ENCODE peak calls at places on chromosomes 11 and 22, in eight cellular contexts. V is IMR-90; F is lower leg skin; P is lung; M is esophagus squamous epithelium; R is A549; C is CD8-positive, alpha-beta T cell; Q is uterus. J is an unnamed sample.

GRCh38 chr11:43269229-43269928 is 42.4 kb upstream of the API5 start:
- DNase-seq in C (no peak), Q (no peak), M (no peak), R (no peak), P (no peak), V (no peak), F (no peak), J (no peak)

GRCh38 chr11:66365166-66365565 is 6.4 kb downstream of the SLC29A2 start:
- DNase-seq in P (no peak), F (no peak), R (no peak), M (no peak), C (no peak), Q (no peak), V (no peak), J (no peak)

GRCh38 chr22:40405178-40406062 is 35.0 kb downstream of the SGSM3 start:
- DNase-seq in V (no peak), C (no peak), Q (no peak), M (no peak), R (no peak), F (no peak), P (no peak), J (no peak)

GRCh38 chr11:124538019-124538418 is 5.4 kb downstream of the OR8B12 start:
- DNase-seq in M (no peak), F (no peak), P (no peak), R (no peak), V (peak), Q (no peak), C (no peak), J (peak)

GRCh38 chr22:27454807-27455450 is 346.6 kb downstream of the MN1 start:
- DNase-seq in M (no peak), F (no peak), C (no peak), R (no peak), V (no peak), Q (no peak), P (no peak), J (no peak)

GRCh38 chr22:29480512-29481264 is 670 bp downstream of the NEFH start:
- DNase-seq in R (no peak), V (peak), C (no peak), F (no peak), M (no peak), P (no peak), Q (no peak), J (peak)

GRCh38 chr11:86197448-86197847 is 47.1 kb upstream of the EED start:
- DNase-seq in R (no peak), F (no peak), V (peak), C (no peak), M (no peak), Q (no peak), P (no peak), J (no peak)

GRCh38 chr22:45290410-45290936 is 5.7 kb downstream of the UPK3A start:
- DNase-seq in F (peak), C (no peak), R (no peak), P (no peak), V (peak), Q (no peak), M (no peak), J (peak)

GRCh38 chr11:8098361-8098760 is 17.4 kb downstream of the TUB start:
- DNase-seq in M (no peak), P (no peak), C (no peak), R (no peak), F (peak), V (peak), Q (no peak), J (peak)

GRCh38 chr11:58629857-58630256 is 7.4 kb downstream of the CNTF start:
- DNase-seq in F (no peak), P (no peak), R (peak), C (no peak), M (no peak), V (peak), Q (no peak), J (peak)

GRCh38 chr11:86800076-86800955 is at the start of gene PRSS23:
- DNase-seq in M (no peak), Q (peak), P (peak), F (no peak), V (peak), R (peak), C (no peak), J (peak)

GRCh38 chr11:44983786-44984185 is 33.1 kb upstream of the TP53I11 start:
- DNase-seq in P (no peak), R (no peak), M (no peak), F (no peak), V (no peak), C (no peak), Q (no peak), J (no peak)

GRCh38 chr11:128590587-128590986 is 3.2 kb upstream of the ETS1 start:
- DNase-seq in R (no peak), P (no peak), F (no peak), C (no peak), M (no peak), Q (no peak), V (no peak), J (no peak)

GRCh38 chr22:49632199-49633009 is 195.3 kb downstream of the BRD1 start:
- DNase-seq in F (no peak), C (no peak), M (no peak), R (peak), P (peak), V (peak), Q (no peak), J (peak)

GRCh38 chr11:925158-925495 is 543 bp upstream of the AP2A2 start:
- DNase-seq in F (no peak), M (no peak), C (no peak), P (no peak), R (no peak), V (no peak), Q (peak), J (no peak)
- H3K4me3 ChIP-seq in F (peak), M (peak), C (peak), P (peak), R (peak), V (peak), Q (peak), J (peak)

GRCh38 chr11:103257360-103257759 is 148.1 kb downstream of the DYNC2H1 start:
- DNase-seq in C (no peak), R (peak), F (no peak), Q (no peak), V (peak), P (no peak), M (no peak), J (no peak)
- TF ChIP-seq CTCF in C (no peak), R (peak), F (no peak), Q (no peak), V (peak), P (no peak), M (no peak), J (peak)

GRCh38 chr11:62433141-62433543 is 14.3 kb downstream of the SCGB1A1 start:
- DNase-seq in M (no peak), C (no peak), P (no peak), R (no peak), V (no peak), F (no peak), Q (no peak), J (peak)
- H3K4me3 ChIP-seq in M (no peak), C (no peak), P (no peak), R (no peak), V (no peak), F (no peak), Q (no peak), J (no peak)

GRCh38 chr11:10808553-10809372 is at the start of gene EIF4G2:
- DNase-seq in Q (peak), R (peak), P (peak), F (peak), C (peak), V (peak), M (peak), J (peak)
- TF ChIP-seq CTCF in Q (no peak), R (no peak), P (no peak), F (no peak), C (no peak), V (no peak), M (no peak), J (no peak)

GRCh38 chr11:63917685-63918523 is 940 bp upstream of the RCOR2 start:
- DNase-seq in P (no peak), M (no peak), F (no peak), C (no peak), V (no peak), Q (peak), R (peak), J (peak)

GRCh38 chr11:63919267-63920125 is 2.5 kb upstream of the RCOR2 start:
- DNase-seq in C (no peak), Q (no peak), M (no peak), F (no peak), R (no peak), V (no peak), P (no peak), J (peak)

GRCh38 chr11:63918576-63919171 is 1.7 kb upstream of the RCOR2 start:
- DNase-seq in R (no peak), P (no peak), F (no peak), V (no peak), Q (no peak), C (no peak), M (no peak), J (no peak)

GRCh38 chr11:63920870-63921417 is 4.0 kb upstream of the RCOR2 start:
- DNase-seq in V (no peak), P (no peak), C (no peak), F (no peak), Q (no peak), R (no peak), M (no peak), J (no peak)

GRCh38 chr11:63920126-63920869 is 3.3 kb upstream of the RCOR2 start:
- DNase-seq in M (no peak), C (no peak), V (no peak), R (no peak), Q (no peak), F (no peak), P (peak), J (no peak)
- H3K4me3 ChIP-seq in M (no peak), C (no peak), V (no peak), R (no peak), Q (no peak), F (no peak), P (no peak), J (no peak)

DNA sequence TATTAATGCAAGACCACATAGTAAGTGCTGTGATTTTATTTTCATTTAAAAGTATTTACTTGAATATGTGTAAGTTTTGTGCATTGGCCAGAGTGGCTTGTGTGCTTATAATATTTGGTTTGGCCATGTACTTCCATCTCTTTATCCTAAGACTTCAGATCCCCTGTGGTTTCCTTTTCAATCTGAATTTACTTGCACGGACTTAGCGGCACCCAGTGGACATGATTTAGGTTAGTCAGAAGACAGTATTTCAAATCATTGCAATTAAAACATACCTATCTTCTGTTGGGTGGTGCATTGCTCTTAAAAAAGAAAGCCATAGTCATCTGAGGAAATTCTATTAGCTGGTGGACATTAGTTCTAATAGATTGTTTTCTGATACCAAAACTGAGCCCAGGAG is 30.7 kb downstream of the PIWIL4 start:
- DNase-seq in Q (no peak), R (no peak), C (no peak), V (peak), M (no peak), F (no peak), P (no peak), J (peak)
- TF ChIP-seq CTCF in Q (peak), R (peak), C (no peak), V (no peak), M (no peak), F (no peak), P (no peak), J (no peak)

DNA sequence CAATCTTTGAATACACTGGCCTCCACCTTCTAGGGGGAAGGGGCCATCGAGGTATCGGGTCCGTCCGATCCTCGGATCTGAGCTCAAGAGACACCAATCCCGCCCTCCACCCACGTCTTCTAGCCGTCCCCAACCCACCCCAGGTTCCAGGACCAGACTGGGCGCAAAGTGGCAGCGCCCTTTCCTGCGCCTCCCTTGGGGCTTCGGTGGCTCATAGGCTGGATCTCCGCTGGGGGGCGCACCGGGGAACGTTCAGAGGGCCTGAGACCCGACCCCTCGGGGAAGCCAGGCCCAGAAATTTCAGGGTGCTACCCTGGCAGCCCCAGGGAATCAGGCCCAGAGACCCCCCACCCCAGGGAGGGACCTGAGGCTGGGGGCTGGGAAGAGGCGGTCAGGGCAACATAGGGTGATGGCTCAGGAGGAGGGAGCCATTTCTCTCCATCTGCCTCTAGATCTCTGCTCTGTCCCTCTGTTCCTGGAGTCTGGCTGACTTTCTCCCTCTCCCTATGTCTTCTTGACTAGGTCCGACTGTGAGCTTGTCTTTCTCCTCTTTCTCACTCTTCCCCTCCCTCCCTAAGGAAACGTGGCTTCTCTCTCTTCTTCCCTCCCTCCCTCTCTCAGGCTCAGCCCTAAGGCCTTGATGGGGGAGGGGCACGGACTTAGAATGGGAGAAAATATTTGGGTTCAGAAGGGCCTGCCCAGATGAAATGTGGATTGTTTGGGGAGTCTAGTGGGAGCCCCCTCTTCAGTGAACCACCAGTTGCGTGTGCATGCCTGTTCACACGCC is 1.1 kb downstream of the CREB3L1 start:
- DNase-seq in F (no peak), M (no peak), P (no peak), R (no peak), C (no peak), V (peak), Q (peak), J (no peak)
- H3K4me3 ChIP-seq in F (peak), M (peak), P (peak), R (peak), C (no peak), V (peak), Q (peak), J (peak)

DNA sequence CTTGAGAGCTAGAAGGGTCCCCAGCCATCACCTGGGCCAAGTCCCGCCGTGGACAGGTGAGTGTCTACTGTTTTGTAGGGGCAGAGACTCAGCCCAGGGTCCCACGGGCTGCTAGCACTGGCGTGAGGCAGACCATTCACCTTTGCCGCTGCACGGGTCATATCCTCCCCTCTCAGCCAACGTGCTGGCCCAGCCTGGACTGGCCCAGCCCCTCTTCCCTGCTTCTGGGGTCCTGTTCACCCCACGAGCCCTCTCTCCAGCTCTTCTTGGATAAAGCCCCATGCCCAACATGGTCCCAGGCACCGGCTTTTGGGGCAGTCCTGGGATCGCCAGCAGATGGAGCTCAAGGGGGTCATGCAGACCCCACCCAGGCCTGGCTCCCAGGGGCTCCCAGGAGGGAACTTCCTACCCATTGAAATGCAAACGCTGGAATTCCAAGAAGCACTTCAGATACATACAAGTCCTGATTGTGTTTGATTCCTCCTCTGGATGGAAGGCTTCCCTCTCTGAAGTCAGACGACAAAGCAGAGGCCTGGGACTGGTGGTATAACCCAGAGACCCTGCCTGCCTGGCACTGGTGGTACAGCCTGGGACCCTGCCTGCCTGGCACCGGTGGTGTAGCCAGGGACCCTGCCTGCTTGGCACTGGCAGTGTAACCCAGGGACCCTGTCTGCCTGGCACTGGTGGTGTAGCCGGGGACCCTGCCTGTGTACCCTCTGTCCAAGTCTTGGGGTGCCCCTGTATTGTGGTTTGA is 8.9 kb upstream of the SEPTIN5 start:
- DNase-seq in P (no peak), R (no peak), M (no peak), C (no peak), F (no peak), Q (no peak), V (no peak), J (no peak)
- TF ChIP-seq CTCF in P (no peak), R (no peak), M (no peak), C (no peak), F (no peak), Q (no peak), V (no peak), J (peak)

GRCh38 chr11:13487661-13488030 is 8.2 kb downstream of the PTH start:
- DNase-seq in V (peak), R (peak), M (no peak), Q (no peak), P (no peak), C (peak), F (no peak), J (peak)
- H3K4me3 ChIP-seq in V (peak), R (peak), M (peak), Q (no peak), P (no peak), C (peak), F (no peak), J (no peak)